ENCODE peak calls at places on chromosomes 11 and 22, in eight cellular contexts. T is mesothelial cell of epicardium; O is NCI-H1105; H is activated effector memory CD4-positive, alpha-beta T cell treated with anti-CD3 and anti-CD28 coated beads, Interleukin-2, amount 50 U/mL, for 16 hours; Z is CD4-positive, alpha-beta T cell; D is NCI-H2081; B is left colon; S is HT1080. A is an unnamed sample.
A peak's percentile ranks its signal among the peaks of the same experiment; 100 is the strongest.

GRCh38 chr22:37533995-37534394 is 14.8 kb upstream of the CARD10 start:
- DNase-seq in B (no peak), S (peak; percentile 84), D (no peak), O (no peak), T (no peak), H (no peak), Z (no peak), A (no peak)

GRCh38 chr22:29379258-29379657 is 9.1 kb downstream of the AP1B1 start:
- DNase-seq in S (no peak), Z (no peak), D (no peak), B (no peak), T (no peak), O (no peak), H (no peak), A (no peak)

GRCh38 chr22:40451230-40451629 is 80.8 kb downstream of the SGSM3 start:
- DNase-seq in O (no peak), B (no peak), T (no peak), Z (peak; percentile 15), H (peak; percentile 66), S (no peak), D (no peak), A (no peak)

GRCh38 chr11:129089279-129089678 is 102.8 kb downstream of the ARHGAP32 start:
- DNase-seq in O (no peak), Z (no peak), D (no peak), H (no peak), S (no peak), T (no peak), B (no peak), A (no peak)

GRCh38 chr22:25137577-25138525 is 61.8 kb upstream of the CRYBB3 start:
- DNase-seq in Z (no peak), H (no peak), D (no peak), S (no peak), O (no peak), B (no peak), T (no peak), A (peak; percentile 48)

GRCh38 chr11:125164422-125165110 is at the start of gene PKNOX2:
- DNase-seq in B (peak; percentile 44), Z (peak; percentile 54), O (peak; percentile 89), T (peak; percentile 83), S (peak; percentile 44), H (peak; percentile 91), D (peak; percentile 28), A (peak; percentile 65)

GRCh38 chr11:17734418-17734911 is at the start of gene KCNC1:
- DNase-seq in S (no peak), Z (no peak), T (no peak), H (no peak), B (no peak), O (peak; percentile 74), D (peak; percentile 60), A (no peak)

GRCh38 chr11:88050247-88050646 is 125.0 kb downstream of the RAB38 start:
- DNase-seq in S (no peak), B (no peak), O (no peak), H (no peak), Z (no peak), D (no peak), T (no peak), A (no peak)

GRCh38 chr22:38950527-38951111 is 6.8 kb upstream of the APOBEC3A start:
- DNase-seq in S (no peak), H (peak; percentile 57), Z (no peak), D (no peak), T (no peak), O (no peak), B (no peak), A (no peak)

GRCh38 chr11:35083181-35084061 is 55.5 kb upstream of the CD44 start:
- DNase-seq in D (no peak), T (no peak), H (peak; percentile 86), S (peak; percentile 100), B (peak; percentile 69), O (no peak), Z (peak; percentile 84), A (peak; percentile 47)

GRCh38 chr11:19789840-19790710 is 77.4 kb downstream of the NAV2 start:
- DNase-seq in B (peak; percentile 73), O (no peak), D (no peak), H (no peak), T (no peak), Z (no peak), S (no peak), A (peak; percentile 84)

GRCh38 chr22:40518840-40519239 is 117.7 kb downstream of the MRTFA start:
- DNase-seq in O (no peak), H (no peak), D (no peak), S (no peak), B (no peak), Z (no peak), T (no peak), A (no peak)

GRCh38 chr22:31898911-31899310 is 45.4 kb upstream of the YWHAH start:
- DNase-seq in S (no peak), H (no peak), T (no peak), D (no peak), B (no peak), O (no peak), Z (no peak), A (no peak)

GRCh38 chr11:121471167-121471566 is 18.4 kb upstream of the SORL1-AS1 start:
- DNase-seq in O (no peak), Z (no peak), B (no peak), D (no peak), S (no peak), H (no peak), T (no peak), A (no peak)

GRCh38 chr11:75275581-75275980 is 35.0 kb downstream of the TPBGL start:
- DNase-seq in B (peak; percentile 44), S (no peak), O (no peak), Z (peak; percentile 74), D (no peak), T (no peak), H (peak; percentile 85), A (peak; percentile 50)

GRCh38 chr11:70073881-70074371 is 4.2 kb upstream of the ANO1 start:
- DNase-seq in H (peak; percentile 38), D (no peak), T (no peak), Z (no peak), B (no peak), S (peak; percentile 79), O (no peak), A (no peak)

GRCh38 chr11:10122337-10123197 is 171.5 kb downstream of the SBF2 start:
- DNase-seq in H (no peak), Z (no peak), S (peak; percentile 71), D (no peak), O (no peak), B (no peak), T (no peak), A (no peak)

GRCh38 chr11:86952933-86953637 is 2.1 kb downstream of the FZD4 start:
- DNase-seq in H (no peak), B (no peak), S (no peak), Z (no peak), O (no peak), T (no peak), D (no peak), A (no peak)